ENCODE peak calls at places on chromosomes 12 and 14, in eight cellular contexts. B is HT1080, H is nucleus accumbens, N is AG09309, T is mammary epithelial cell, I is upper lobe of right lung, V is PC-3, P is endothelial cell. X is an unnamed sample.

GRCh38 chr12:6708968-6709394 is 8.4 kb upstream of the PIANP start:
- DNase-seq in B (peak; percentile 56), V (peak; percentile 8), I (no peak), T (no peak), N (no peak), P (no peak), H (no peak), X (no peak)

GRCh38 chr14:51865953-51866747 is 5.7 kb downstream of the GNG2 start:
- DNase-seq in P (no peak), I (no peak), B (no peak), N (no peak), H (no peak), V (no peak), T (no peak), X (no peak)

GRCh38 chr14:87712386-87713113 is 280.4 kb downstream of the GALC start:
- DNase-seq in V (no peak), P (no peak), H (no peak), N (no peak), I (no peak), B (no peak), T (no peak), X (no peak)

GRCh38 chr14:48580692-48581091 is 905.3 kb upstream of the MDGA2 start:
- DNase-seq in I (no peak), B (no peak), H (no peak), T (no peak), N (no peak), V (peak; percentile 26), P (no peak), X (no peak)

GRCh38 chr12:132675753-132676152 is 11.4 kb downstream of the POLE start:
- DNase-seq in B (no peak), H (no peak), V (no peak), I (no peak), P (no peak), T (no peak), N (no peak), X (no peak)

GRCh38 chr12:32431025-32431424 is 31.7 kb downstream of the FGD4 start:
- DNase-seq in V (no peak), H (no peak), N (no peak), P (no peak), T (no peak), B (no peak), I (no peak), X (no peak)

GRCh38 chr12:66002812-66003211 is 127.7 kb downstream of the LLPH start:
- DNase-seq in N (no peak), B (no peak), H (no peak), T (no peak), V (no peak), I (no peak), P (no peak), X (no peak)

GRCh38 chr12:26122681-26123481 is 2.0 kb downstream of the BHLHE41 start:
- DNase-seq in P (peak; percentile 66), H (peak; percentile 55), V (peak; percentile 74), N (no peak), T (peak; percentile 80), B (peak; percentile 21), I (peak; percentile 79), X (peak; percentile 64)

GRCh38 chr14:96038558-96038919 is 623 bp upstream of the C14orf132 start:
- DNase-seq in T (peak; percentile 25), I (no peak), H (no peak), B (peak; percentile 31), P (no peak), N (no peak), V (no peak), X (no peak)

GRCh38 chr12:121388421-121388981 is 11.4 kb upstream of the RNF34 start:
- DNase-seq in N (peak; percentile 43), V (peak; percentile 79), T (peak; percentile 85), P (no peak), I (no peak), H (no peak), B (peak; percentile 94), X (no peak)

GRCh38 chr12:116924558-116925453 is 14.1 kb downstream of the FBXW8 start:
- DNase-seq in P (no peak), N (no peak), I (no peak), H (no peak), V (peak; percentile 97), T (peak; percentile 88), B (peak; percentile 93), X (no peak)

GRCh38 chr12:26642361-26642760 is 190.6 kb downstream of the ITPR2 start:
- DNase-seq in N (no peak), I (no peak), P (no peak), V (no peak), T (no peak), B (peak; percentile 55), H (no peak), X (no peak)

GRCh38 chr12:12334710-12335040 is 15.4 kb downstream of the MANSC1 start:
- DNase-seq in H (no peak), P (no peak), N (no peak), T (no peak), V (no peak), B (no peak), I (no peak), X (no peak)

GRCh38 chr14:21940887-21941855 is 267.6 kb upstream of the OR4E1 start:
- DNase-seq in P (peak; percentile 53), T (peak; percentile 14), H (no peak), I (no peak), N (no peak), B (peak; percentile 44), V (peak; percentile 45), X (no peak)

GRCh38 chr12:16282978-16283377 is 5.5 kb upstream of the SLC15A5 start:
- DNase-seq in T (no peak), V (no peak), N (no peak), B (no peak), I (no peak), H (no peak), P (no peak), X (no peak)

GRCh38 chr12:28367993-28368392 is 177.7 kb downstream of the CCDC91 start:
- DNase-seq in I (no peak), N (no peak), V (no peak), T (no peak), P (no peak), H (no peak), B (no peak), X (no peak)

GRCh38 chr12:131196220-131196619 is 242.5 kb downstream of the ADGRD1 start:
- DNase-seq in P (no peak), V (no peak), B (no peak), N (no peak), H (no peak), I (no peak), T (no peak), X (no peak)

GRCh38 chr14:21894003-21894897 is 220.6 kb upstream of the OR4E1 start:
- DNase-seq in T (no peak), P (peak; percentile 56), N (no peak), B (no peak), V (peak; percentile 35), I (no peak), H (no peak), X (peak; percentile 49)

GRCh38 chr12:111773801-111774551 is 7.2 kb downstream of the ALDH2 start:
- DNase-seq in N (peak; percentile 76), V (no peak), H (no peak), P (no peak), I (peak; percentile 85), T (peak; percentile 90), B (no peak), X (no peak)

GRCh38 chr12:78239566-78239965 is 408.9 kb downstream of the NAV3 start:
- DNase-seq in B (no peak), N (no peak), T (no peak), V (no peak), P (no peak), H (no peak), I (no peak), X (no peak)

GRCh38 chr12:52602552-52602951 is 1.3 kb upstream of the KRT72 start:
- DNase-seq in I (peak; percentile 40), P (no peak), N (no peak), B (no peak), H (no peak), T (no peak), V (no peak), X (peak; percentile 30)

GRCh38 chr12:106345739-106346138 is 11.8 kb upstream of the POLR3B start:
- DNase-seq in H (no peak), N (no peak), P (peak; percentile 53), B (peak; percentile 77), T (peak; percentile 96), V (peak; percentile 76), I (no peak), X (peak; percentile 64)

GRCh38 chr14:30291216-30291615 is 267.7 kb upstream of the G2E3 start:
- DNase-seq in B (peak; percentile 74), N (peak; percentile 47), I (no peak), V (peak; percentile 87), T (peak; percentile 21), P (no peak), H (no peak), X (no peak)

GRCh38 chr14:91369628-91370445 is 47.8 kb downstream of the CCDC88C start:
- DNase-seq in B (no peak), N (no peak), I (no peak), H (no peak), V (peak; percentile 10), P (no peak), T (peak; percentile 68), X (no peak)

GRCh38 chr14:91356218-91356763 is 61.3 kb downstream of the CCDC88C start:
- DNase-seq in T (no peak), V (no peak), B (no peak), I (no peak), N (no peak), H (no peak), P (no peak), X (no peak)

GRCh38 chr12:43835264-43835655 is 621 bp upstream of the TMEM117 start:
- DNase-seq in V (no peak), P (no peak), I (no peak), B (no peak), T (no peak), N (no peak), H (no peak), X (no peak)

GRCh38 chr12:912466-913235 is 36.8 kb downstream of the RAD52 start:
- DNase-seq in T (no peak), V (no peak), N (no peak), I (no peak), P (no peak), H (no peak), B (no peak), X (no peak)

GRCh38 chr14:96424104-96424989 is 32.4 kb downstream of the AK7 start:
- DNase-seq in I (no peak), P (peak; percentile 29), N (peak; percentile 25), V (peak; percentile 89), B (peak; percentile 72), H (no peak), T (peak; percentile 65), X (no peak)

GRCh38 chr14:83463500-83464098 is 1929.9 kb upstream of the SEL1L start:
- DNase-seq in P (peak; percentile 70), N (no peak), V (peak; percentile 46), B (peak; percentile 31), I (no peak), T (peak; percentile 34), H (no peak), X (peak; percentile 54)

GRCh38 chr12:95215925-95216324 is 1.3 kb downstream of the FGD6 start:
- DNase-seq in H (no peak), V (peak; percentile 65), B (peak; percentile 64), T (peak; percentile 73), P (no peak), N (no peak), I (no peak), X (no peak)

GRCh38 chr14:23356662-23357061 is 4.0 kb upstream of the SLC22A17 start:
- DNase-seq in T (no peak), H (no peak), N (no peak), P (no peak), V (no peak), B (no peak), I (no peak), X (peak; percentile 19)

GRCh38 chr12:88752183-88752582 is 171.9 kb upstream of the KITLG start:
- DNase-seq in V (no peak), H (no peak), T (no peak), N (no peak), P (no peak), B (no peak), I (no peak), X (no peak)

GRCh38 chr12:108914031-108914630 is 34.2 kb downstream of the DAO start:
- DNase-seq in P (no peak), I (no peak), V (peak; percentile 19), T (peak; percentile 10), B (peak; percentile 5), H (no peak), N (peak; percentile 27), X (no peak)

X was measured in ecto neural progenitor cell.